ENCODE peak calls at places on chromosomes 3 and 15, in ten cellular contexts. One of them, this sample, is unnamed.
A peak's percentile ranks its signal among the peaks of the same experiment; 100 is the strongest.

GRCh38 chr15:55775316-55775715 is 32.4 kb upstream of the PRTG start:
- DNase-seq in breast epithelium: peak; percentile 58
- DNase-seq in cardiac fibroblast: no peak
- DNase-seq in upper lobe of right lung: no peak
- DNase-seq in mucosa of descending colon: no peak
- DNase-seq in endothelial cell: no peak
- DNase-seq in HFF-Myc: no peak
- DNase-seq in neural progenitor cell: peak; percentile 41
- DNase-seq in OCI-LY7: no peak
- DNase-seq in mesothelial cell of epicardium: no peak
- DNase-seq in this sample: no peak

GRCh38 chr15:101474233-101474632 is 15.3 kb downstream of the PCSK6 start:
- DNase-seq in breast epithelium: no peak
- DNase-seq in cardiac fibroblast: no peak
- DNase-seq in upper lobe of right lung: no peak
- DNase-seq in mucosa of descending colon: no peak
- DNase-seq in endothelial cell: no peak
- DNase-seq in HFF-Myc: no peak
- DNase-seq in neural progenitor cell: no peak
- DNase-seq in OCI-LY7: no peak
- DNase-seq in mesothelial cell of epicardium: no peak
- DNase-seq in this sample: no peak

GRCh38 chr3:154954750-154955149 is 125.4 kb upstream of the MME start:
- DNase-seq in breast epithelium: no peak
- DNase-seq in cardiac fibroblast: peak; percentile 85
- DNase-seq in upper lobe of right lung: no peak
- DNase-seq in mucosa of descending colon: no peak
- DNase-seq in endothelial cell: no peak
- DNase-seq in HFF-Myc: peak; percentile 56
- DNase-seq in neural progenitor cell: peak; percentile 32
- DNase-seq in OCI-LY7: peak; percentile 77
- DNase-seq in mesothelial cell of epicardium: no peak
- DNase-seq in this sample: no peak

GRCh38 chr3:59250600-59250999 is 200.8 kb upstream of the CFAP20DC start:
- DNase-seq in breast epithelium: no peak
- DNase-seq in cardiac fibroblast: no peak
- DNase-seq in upper lobe of right lung: no peak
- DNase-seq in mucosa of descending colon: no peak
- DNase-seq in endothelial cell: no peak
- DNase-seq in HFF-Myc: no peak
- DNase-seq in neural progenitor cell: no peak
- DNase-seq in OCI-LY7: no peak
- DNase-seq in mesothelial cell of epicardium: no peak
- DNase-seq in this sample: no peak

GRCh38 chr15:88272421-88272820 is 15.9 kb upstream of the NTRK3 start:
- DNase-seq in breast epithelium: no peak
- DNase-seq in cardiac fibroblast: no peak
- DNase-seq in upper lobe of right lung: peak; percentile 37
- DNase-seq in mucosa of descending colon: no peak
- DNase-seq in endothelial cell: no peak
- DNase-seq in HFF-Myc: no peak
- DNase-seq in neural progenitor cell: no peak
- DNase-seq in OCI-LY7: no peak
- DNase-seq in mesothelial cell of epicardium: no peak
- DNase-seq in this sample: no peak

GRCh38 chr3:144127700-144128099 is 156.1 kb downstream of the DIPK2A start:
- DNase-seq in breast epithelium: no peak
- DNase-seq in cardiac fibroblast: no peak
- DNase-seq in upper lobe of right lung: no peak
- DNase-seq in mucosa of descending colon: no peak
- DNase-seq in endothelial cell: no peak
- DNase-seq in HFF-Myc: no peak
- DNase-seq in neural progenitor cell: no peak
- DNase-seq in OCI-LY7: no peak
- DNase-seq in mesothelial cell of epicardium: no peak
- DNase-seq in this sample: no peak

GRCh38 chr3:115111632-115112031 is 35.5 kb downstream of the ZBTB20 start:
- DNase-seq in breast epithelium: no peak
- DNase-seq in cardiac fibroblast: no peak
- DNase-seq in upper lobe of right lung: no peak
- DNase-seq in mucosa of descending colon: no peak
- DNase-seq in endothelial cell: no peak
- DNase-seq in HFF-Myc: no peak
- DNase-seq in neural progenitor cell: no peak
- DNase-seq in OCI-LY7: no peak
- DNase-seq in mesothelial cell of epicardium: no peak
- DNase-seq in this sample: no peak

GRCh38 chr3:58260261-58260731 is 22.7 kb downstream of the ABHD6 start:
- DNase-seq in breast epithelium: no peak
- DNase-seq in cardiac fibroblast: peak; percentile 81
- DNase-seq in upper lobe of right lung: no peak
- DNase-seq in mucosa of descending colon: no peak
- DNase-seq in endothelial cell: no peak
- DNase-seq in HFF-Myc: no peak
- DNase-seq in neural progenitor cell: peak; percentile 22
- DNase-seq in OCI-LY7: no peak
- DNase-seq in mesothelial cell of epicardium: no peak
- DNase-seq in this sample: no peak

GRCh38 chr3:179957264-179957845 is 79.4 kb downstream of the PEX5L start:
- DNase-seq in breast epithelium: no peak
- DNase-seq in cardiac fibroblast: no peak
- DNase-seq in upper lobe of right lung: no peak
- DNase-seq in mucosa of descending colon: no peak
- DNase-seq in endothelial cell: no peak
- DNase-seq in HFF-Myc: no peak
- DNase-seq in neural progenitor cell: no peak
- DNase-seq in OCI-LY7: no peak
- DNase-seq in mesothelial cell of epicardium: no peak
- DNase-seq in this sample: no peak

GRCh38 chr15:38627684-38628277 is 63.2 kb upstream of the RASGRP1 start:
- DNase-seq in breast epithelium: no peak
- DNase-seq in cardiac fibroblast: no peak
- DNase-seq in upper lobe of right lung: no peak
- DNase-seq in mucosa of descending colon: no peak
- DNase-seq in endothelial cell: no peak
- DNase-seq in HFF-Myc: no peak
- DNase-seq in neural progenitor cell: no peak
- DNase-seq in OCI-LY7: no peak
- DNase-seq in mesothelial cell of epicardium: no peak
- DNase-seq in this sample: no peak

GRCh38 chr3:136929984-136930671 is 27.7 kb upstream of the IL20RB start:
- DNase-seq in breast epithelium: peak; percentile 30
- DNase-seq in cardiac fibroblast: peak; percentile 65
- DNase-seq in upper lobe of right lung: no peak
- DNase-seq in mucosa of descending colon: peak; percentile 52
- DNase-seq in endothelial cell: no peak
- DNase-seq in HFF-Myc: no peak
- DNase-seq in neural progenitor cell: no peak
- DNase-seq in OCI-LY7: no peak
- DNase-seq in mesothelial cell of epicardium: no peak
- DNase-seq in this sample: no peak

GRCh38 chr3:142993958-142994442 is 7.4 kb upstream of the U2SURP start:
- DNase-seq in breast epithelium: peak; percentile 25
- DNase-seq in cardiac fibroblast: peak; percentile 86
- DNase-seq in upper lobe of right lung: no peak
- DNase-seq in mucosa of descending colon: no peak
- DNase-seq in endothelial cell: peak; percentile 71
- DNase-seq in HFF-Myc: peak; percentile 30
- DNase-seq in neural progenitor cell: peak; percentile 80
- DNase-seq in OCI-LY7: peak; percentile 84
- DNase-seq in mesothelial cell of epicardium: no peak
- DNase-seq in this sample: no peak

GRCh38 chr15:34514251-34514760 is 69.1 kb downstream of the GOLGA8B start:
- DNase-seq in breast epithelium: no peak
- DNase-seq in cardiac fibroblast: no peak
- DNase-seq in upper lobe of right lung: no peak
- DNase-seq in mucosa of descending colon: peak; percentile 54
- DNase-seq in endothelial cell: peak; percentile 26
- DNase-seq in HFF-Myc: no peak
- DNase-seq in neural progenitor cell: peak; percentile 64
- DNase-seq in OCI-LY7: no peak
- DNase-seq in mesothelial cell of epicardium: no peak
- DNase-seq in this sample: peak; percentile 39

GRCh38 chr3:166688665-166689064 is 691.4 kb downstream of the ZBBX start:
- DNase-seq in breast epithelium: no peak
- DNase-seq in cardiac fibroblast: no peak
- DNase-seq in upper lobe of right lung: no peak
- DNase-seq in mucosa of descending colon: no peak
- DNase-seq in endothelial cell: no peak
- DNase-seq in HFF-Myc: no peak
- DNase-seq in neural progenitor cell: no peak
- DNase-seq in OCI-LY7: no peak
- DNase-seq in mesothelial cell of epicardium: no peak
- DNase-seq in this sample: no peak

DNA sequence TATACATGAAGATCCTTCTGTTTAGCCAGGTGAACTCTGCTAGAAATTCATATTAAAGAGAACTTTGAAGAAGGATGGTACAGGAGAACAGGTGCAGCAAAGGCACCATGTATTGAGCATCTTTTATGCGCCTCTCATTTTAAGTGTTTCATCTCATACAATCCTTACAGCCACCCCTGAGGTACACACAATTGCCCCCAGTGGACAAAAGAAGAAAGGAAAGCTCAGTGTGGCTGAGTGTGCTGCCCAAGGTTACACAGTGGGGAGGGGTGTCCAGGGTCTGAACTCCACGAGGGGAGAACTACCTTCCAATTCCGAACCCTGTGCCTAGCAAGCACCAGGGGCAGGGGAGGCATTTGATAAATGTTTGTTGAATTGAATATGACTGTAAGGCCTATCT is 98.6 kb downstream of the MECOM start:
- DNase-seq in breast epithelium: no peak
- DNase-seq in cardiac fibroblast: no peak
- DNase-seq in upper lobe of right lung: no peak
- DNase-seq in mucosa of descending colon: no peak
- DNase-seq in endothelial cell: no peak
- DNase-seq in HFF-Myc: no peak
- DNase-seq in neural progenitor cell: no peak
- DNase-seq in OCI-LY7: peak; percentile 5
- DNase-seq in mesothelial cell of epicardium: no peak
- DNase-seq in this sample: no peak
- TF ChIP-seq CTCF in breast epithelium: no peak
- TF ChIP-seq CTCF in cardiac fibroblast: peak; percentile 22
- TF ChIP-seq CTCF in upper lobe of right lung: no peak
- TF ChIP-seq CTCF in mucosa of descending colon: no peak
- TF ChIP-seq CTCF in endothelial cell: no peak
- TF ChIP-seq CTCF in HFF-Myc: peak; percentile 23
- TF ChIP-seq CTCF in neural progenitor cell: peak; percentile 33
- TF ChIP-seq CTCF in OCI-LY7: peak; percentile 60
- TF ChIP-seq CTCF in mesothelial cell of epicardium: no peak
- TF ChIP-seq CTCF in this sample: no peak

GRCh38 chr3:194575484-194576210 is 57.6 kb downstream of the TMEM44 start:
- DNase-seq in breast epithelium: no peak
- DNase-seq in cardiac fibroblast: peak; percentile 96
- DNase-seq in upper lobe of right lung: no peak
- DNase-seq in mucosa of descending colon: no peak
- DNase-seq in endothelial cell: no peak
- DNase-seq in HFF-Myc: no peak
- DNase-seq in neural progenitor cell: no peak
- DNase-seq in OCI-LY7: no peak
- DNase-seq in mesothelial cell of epicardium: no peak
- DNase-seq in this sample: no peak
- TF ChIP-seq CTCF in breast epithelium: no peak
- TF ChIP-seq CTCF in cardiac fibroblast: peak; percentile 15
- TF ChIP-seq CTCF in upper lobe of right lung: no peak
- TF ChIP-seq CTCF in mucosa of descending colon: no peak
- TF ChIP-seq CTCF in endothelial cell: no peak
- TF ChIP-seq CTCF in HFF-Myc: no peak
- TF ChIP-seq CTCF in neural progenitor cell: no peak
- TF ChIP-seq CTCF in OCI-LY7: no peak
- TF ChIP-seq CTCF in mesothelial cell of epicardium: no peak
- TF ChIP-seq CTCF in this sample: no peak

DNA sequence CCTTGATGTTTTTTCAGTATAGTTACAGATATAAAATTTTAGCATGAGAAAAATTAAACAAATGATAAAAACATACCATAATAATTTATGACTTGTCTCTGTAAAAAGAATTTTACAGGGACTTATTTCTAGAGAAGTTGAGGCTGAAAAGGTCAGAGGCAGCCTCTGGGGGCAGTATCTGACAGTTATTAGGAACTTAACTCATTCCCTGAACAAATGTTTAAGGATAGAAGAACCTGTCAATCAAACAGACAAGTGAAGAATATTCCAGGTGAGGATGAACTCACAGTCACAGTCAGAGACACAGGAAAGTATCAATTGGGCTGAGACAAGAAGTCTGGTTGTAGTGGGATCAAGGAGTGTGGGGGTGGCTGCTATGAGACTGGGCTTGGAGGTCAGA is 7.3 kb downstream of the MYLK start:
- DNase-seq in breast epithelium: no peak
- DNase-seq in cardiac fibroblast: no peak
- DNase-seq in upper lobe of right lung: no peak
- DNase-seq in mucosa of descending colon: no peak
- DNase-seq in endothelial cell: no peak
- DNase-seq in HFF-Myc: no peak
- DNase-seq in neural progenitor cell: no peak
- DNase-seq in OCI-LY7: no peak
- DNase-seq in mesothelial cell of epicardium: no peak
- DNase-seq in this sample: no peak
- TF ChIP-seq CTCF in breast epithelium: no peak
- TF ChIP-seq CTCF in cardiac fibroblast: peak; percentile 7
- TF ChIP-seq CTCF in upper lobe of right lung: peak; percentile 11
- TF ChIP-seq CTCF in mucosa of descending colon: no peak
- TF ChIP-seq CTCF in endothelial cell: no peak
- TF ChIP-seq CTCF in HFF-Myc: peak; percentile 21
- TF ChIP-seq CTCF in neural progenitor cell: peak; percentile 55
- TF ChIP-seq CTCF in OCI-LY7: peak; percentile 71
- TF ChIP-seq CTCF in mesothelial cell of epicardium: no peak
- TF ChIP-seq CTCF in this sample: peak; percentile 3

GRCh38 chr3:146542968-146543367 is 1.4 kb downstream of the PLSCR1 start:
- DNase-seq in breast epithelium: no peak
- DNase-seq in cardiac fibroblast: no peak
- DNase-seq in upper lobe of right lung: no peak
- DNase-seq in mucosa of descending colon: no peak
- DNase-seq in endothelial cell: no peak
- DNase-seq in HFF-Myc: no peak
- DNase-seq in neural progenitor cell: no peak
- DNase-seq in OCI-LY7: no peak
- DNase-seq in mesothelial cell of epicardium: no peak
- DNase-seq in this sample: no peak

GRCh38 chr3:146543461-146544012 is 870 bp downstream of the PLSCR1 start:
- DNase-seq in breast epithelium: no peak
- DNase-seq in cardiac fibroblast: peak; percentile 52
- DNase-seq in upper lobe of right lung: no peak
- DNase-seq in mucosa of descending colon: no peak
- DNase-seq in endothelial cell: peak; percentile 6
- DNase-seq in HFF-Myc: no peak
- DNase-seq in neural progenitor cell: no peak
- DNase-seq in OCI-LY7: peak; percentile 13
- DNase-seq in mesothelial cell of epicardium: no peak
- DNase-seq in this sample: no peak

GRCh38 chr3:146540236-146540635 is 4.2 kb downstream of the PLSCR1 start:
- DNase-seq in breast epithelium: no peak
- DNase-seq in cardiac fibroblast: no peak
- DNase-seq in upper lobe of right lung: no peak
- DNase-seq in mucosa of descending colon: no peak
- DNase-seq in endothelial cell: no peak
- DNase-seq in HFF-Myc: no peak
- DNase-seq in neural progenitor cell: no peak
- DNase-seq in OCI-LY7: no peak
- DNase-seq in mesothelial cell of epicardium: no peak
- DNase-seq in this sample: no peak

GRCh38 chr3:146540978-146541377 is 3.4 kb downstream of the PLSCR1 start:
- DNase-seq in breast epithelium: no peak
- DNase-seq in cardiac fibroblast: no peak
- DNase-seq in upper lobe of right lung: no peak
- DNase-seq in mucosa of descending colon: no peak
- DNase-seq in endothelial cell: no peak
- DNase-seq in HFF-Myc: no peak
- DNase-seq in neural progenitor cell: no peak
- DNase-seq in OCI-LY7: no peak
- DNase-seq in mesothelial cell of epicardium: no peak
- DNase-seq in this sample: no peak

GRCh38 chr3:146542179-146542578 is 2.2 kb downstream of the PLSCR1 start:
- DNase-seq in breast epithelium: no peak
- DNase-seq in cardiac fibroblast: peak; percentile 75
- DNase-seq in upper lobe of right lung: no peak
- DNase-seq in mucosa of descending colon: no peak
- DNase-seq in endothelial cell: no peak
- DNase-seq in HFF-Myc: no peak
- DNase-seq in neural progenitor cell: no peak
- DNase-seq in OCI-LY7: no peak
- DNase-seq in mesothelial cell of epicardium: no peak
- DNase-seq in this sample: no peak
- TF ChIP-seq CTCF in breast epithelium: no peak
- TF ChIP-seq CTCF in cardiac fibroblast: no peak
- TF ChIP-seq CTCF in upper lobe of right lung: no peak
- TF ChIP-seq CTCF in mucosa of descending colon: no peak
- TF ChIP-seq CTCF in endothelial cell: no peak
- TF ChIP-seq CTCF in HFF-Myc: no peak
- TF ChIP-seq CTCF in neural progenitor cell: no peak
- TF ChIP-seq CTCF in OCI-LY7: no peak
- TF ChIP-seq CTCF in mesothelial cell of epicardium: no peak
- TF ChIP-seq CTCF in this sample: no peak

This sample was measured in D721Med.